ENCODE peak calls at places on chromosomes 3 and 15, in five cellular contexts. C is lower leg skin, X is T-cell, W is tibial artery, F is progenitor cell of endocrine pancreas. L is an unnamed sample.
A peak's percentile ranks its signal among the peaks of the same experiment; 100 is the strongest.

GRCh38 chr3:99875925-99876781 is 58.5 kb downstream of the CMSS1 start:
- DNase-seq in C (peak; percentile 71), X (peak; percentile 59), W (peak; percentile 91), F (peak; percentile 82), L (peak; percentile 66)

GRCh38 chr3:155076888-155077287 is 3.2 kb upstream of the MME start:
- DNase-seq in C (no peak), X (no peak), W (no peak), F (no peak), L (no peak)

GRCh38 chr15:57551717-57552677 is 39.7 kb upstream of the MYZAP start:
- DNase-seq in C (no peak), X (no peak), W (no peak), F (no peak), L (peak; percentile 75)

GRCh38 chr15:95468820-95469219 is 861.7 kb upstream of the NR2F2 start:
- DNase-seq in C (no peak), X (no peak), W (no peak), F (no peak), L (no peak)

GRCh38 chr3:42975955-42976354 is 3.2 kb upstream of the GASK1A start:
- DNase-seq in C (no peak), X (no peak), W (no peak), F (no peak), L (no peak)

GRCh38 chr15:29818141-29818540 is 4.1 kb downstream of the TJP1 start:
- DNase-seq in C (no peak), X (no peak), W (no peak), F (no peak), L (no peak)

GRCh38 chr3:150094150-150094932 is 123.6 kb upstream of the PFN2 start:
- DNase-seq in C (no peak), X (no peak), W (no peak), F (no peak), L (no peak)

GRCh38 chr3:127478922-127479321 is 111.6 kb downstream of the TPRA1 start:
- DNase-seq in C (no peak), X (no peak), W (no peak), F (no peak), L (no peak)

GRCh38 chr15:43794269-43795037 is 2.3 kb downstream of the SERF2 start:
- DNase-seq in C (no peak), X (no peak), W (no peak), F (no peak), L (no peak)

GRCh38 chr15:68650901-68651709 is 72.3 kb downstream of the CORO2B start:
- DNase-seq in C (no peak), X (peak; percentile 14), W (peak; percentile 67), F (peak; percentile 69), L (no peak)